ENCODE peak calls at places on chromosome 22, in five cellular contexts. D, L, T, O and Z are unnamed samples. For H3K9me3, the result is how much of the 10 kb centered on the place peaks cover.

GRCh38 chr22:26466196-26466595 is 17.4 kb downstream of the HPS4 start:
- DNase-seq in L (no peak), D (no peak), O (no peak), T (no peak), Z (no peak)

GRCh38 chr22:44406581-44407403 is 91.2 kb downstream of the RTL6 start:
- DNase-seq in D (no peak), O (peak), L (peak), T (peak), Z (no peak)

GRCh38 chr22:49825944-49826602 is 1.6 kb downstream of the BRD1 start:
- DNase-seq in L (peak), T (peak), O (no peak), D (peak), Z (no peak)

GRCh38 chr22:37012262-37012904 is 6.9 kb downstream of the TST start:
- DNase-seq in O (no peak), L (no peak), D (peak), T (no peak), Z (no peak)

GRCh38 chr22:27681037-27681436 is 120.5 kb downstream of the MN1 start:
- DNase-seq in T (no peak), D (no peak), L (no peak), O (no peak), Z (no peak)

GRCh38 chr22:40332319-40332781 is 13.9 kb upstream of the ADSL start:
- DNase-seq in T (peak), L (peak), O (no peak), D (no peak), Z (no peak)

GRCh38 chr22:43476341-43476740 is 64.5 kb downstream of the MPPED1 start:
- DNase-seq in O (no peak), T (no peak), L (no peak), D (peak), Z (peak)

GRCh38 chr22:30113494-30113893 is 33.2 kb downstream of the HORMAD2 start:
- DNase-seq in O (no peak), L (no peak), T (no peak), D (no peak), Z (no peak)

GRCh38 chr22:22458896-22459588 is 49.5 kb downstream of the ZNF280B start:
- DNase-seq in D (no peak), T (no peak), L (no peak), O (no peak), Z (no peak)

GRCh38 chr22:49481651-49482399 is 345.8 kb downstream of the BRD1 start:
- DNase-seq in O (no peak), L (no peak), D (no peak), T (peak), Z (no peak)

GRCh38 chr22:40176921-40177737 is 596 bp upstream of the TNRC6B start:
- DNase-seq in L (peak), D (peak), O (no peak), T (peak), Z (peak)

GRCh38 chr22:30860176-30861105 is 108.1 kb downstream of the MORC2 start:
- DNase-seq in L (no peak), D (no peak), O (no peak), T (peak), Z (no peak)

GRCh38 chr22:45200862-45201511 is 37.3 kb downstream of the NUP50 start:
- DNase-seq in D (no peak), L (peak), T (no peak), O (peak), Z (no peak)

GRCh38 chr22:50269573-50270301 is 443 bp downstream of the MAPK11 start:
- DNase-seq in D (no peak), L (peak), T (peak), O (no peak), Z (peak)

GRCh38 chr22:49772692-49773091 is 55.0 kb downstream of the BRD1 start:
- DNase-seq in T (no peak), L (no peak), D (no peak), O (no peak), Z (no peak)

GRCh38 chr22:49571326-49571725 is 256.3 kb downstream of the BRD1 start:
- DNase-seq in L (no peak), T (no peak), O (peak), D (peak), Z (no peak)

GRCh38 chr22:24601217-24602104 is 1.5 kb upstream of the GGT1 start:
- DNase-seq in D (peak), O (no peak), T (no peak), L (no peak), Z (no peak)

GRCh38 chr22:45783021-45783420 is 111.4 kb downstream of the ATXN10 start:
- DNase-seq in L (no peak), D (no peak), O (no peak), T (no peak), Z (no peak)

GRCh38 chr22:27502327-27502726 is 299.2 kb downstream of the MN1 start:
- DNase-seq in T (no peak), O (no peak), D (no peak), L (no peak), Z (no peak)

GRCh38 chr22:44396021-44396726 is 83.4 kb upstream of the SHISAL1 start:
- DNase-seq in L (no peak), T (no peak), D (no peak), O (no peak), Z (no peak)

GRCh38 chr22:32317524-32317923 is 40.1 kb upstream of the RFPL3 start:
- DNase-seq in D (no peak), L (no peak), T (no peak), O (no peak), Z (no peak)

GRCh38 chr22:24423519-24424000 is 3.8 kb upstream of the ADORA2A start:
- DNase-seq in T (peak), O (peak), D (peak), L (no peak), Z (peak)

GRCh38 chr22:37295213-37295886 is 13.0 kb downstream of the CYTH4 start:
- DNase-seq in O (no peak), T (no peak), D (no peak), L (no peak), Z (no peak)

GRCh38 chr22:49736538-49736937 is 91.1 kb downstream of the BRD1 start:
- DNase-seq in T (no peak), O (no peak), L (no peak), D (no peak), Z (no peak)

GRCh38 chr22:46084943-46085830 is 65.1 kb upstream of the PPARA start:
- DNase-seq in O (peak), D (peak), L (no peak), T (no peak), Z (no peak)

GRCh38 chr22:40721266-40721665 is 42.0 kb downstream of the MCHR1 start:
- DNase-seq in L (peak), D (no peak), T (peak), O (no peak), Z (peak)

GRCh38 chr22:31940506-31940905 is 3.8 kb upstream of the YWHAH start:
- DNase-seq in L (no peak), T (no peak), D (no peak), O (no peak), Z (no peak)

GRCh38 chr22:31244044-31244942 is 32.2 kb downstream of the LIMK2 start:
- DNase-seq in O (no peak), T (peak), L (peak), D (no peak), Z (no peak)

GRCh38 chr22:46019351-46019750 is 42.4 kb upstream of the WNT7B start:
- DNase-seq in T (no peak), L (no peak), O (no peak), D (peak), Z (no peak)

GRCh38 chr22:45503816-45504702 is 1.4 kb downstream of the FBLN1 start:
- DNase-seq in L (peak), O (no peak), T (peak), D (no peak), Z (peak)

GRCh38 chr22:21978564-21979386 is 3.8 kb downstream of the TOP3B start:
- DNase-seq in T (no peak), D (no peak), L (no peak), O (peak), Z (no peak)

DNA sequence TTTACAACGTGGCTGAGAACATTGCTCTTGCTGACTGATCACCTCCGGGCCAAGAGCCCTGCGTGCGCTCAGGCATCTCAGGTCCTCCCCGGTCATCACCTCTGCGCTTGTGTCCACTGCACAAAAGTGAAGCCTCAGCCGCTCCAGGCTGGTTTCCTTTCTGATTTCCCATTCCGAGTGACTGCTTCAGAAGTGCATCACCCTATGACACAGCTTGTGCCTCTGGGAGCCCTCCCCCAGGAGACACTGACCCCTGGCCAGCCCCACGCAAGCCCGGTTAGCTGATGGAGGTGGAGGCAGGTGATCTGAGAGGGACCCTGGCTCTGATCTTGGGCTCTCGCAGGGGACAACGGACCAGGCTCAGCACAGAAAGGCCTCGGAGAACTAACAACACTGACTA is 38.3 kb upstream of the GNB1L start:
- DNase-seq in D (no peak), O (no peak), T (no peak), L (peak), Z (no peak)
- H3K27ac ChIP-seq in D (no peak), O (peak), T (no peak), L (peak), Z (no peak)

GRCh38 chr22:47419239-47419638 is 656.8 kb downstream of the TBC1D22A start:
- DNase-seq in O (no peak), L (no peak), T (no peak), D (no peak), Z (no peak)
- H3K9me3 ChIP-seq in O (under half), L (under half), T (under half), D (under half), Z (under half)

DNA sequence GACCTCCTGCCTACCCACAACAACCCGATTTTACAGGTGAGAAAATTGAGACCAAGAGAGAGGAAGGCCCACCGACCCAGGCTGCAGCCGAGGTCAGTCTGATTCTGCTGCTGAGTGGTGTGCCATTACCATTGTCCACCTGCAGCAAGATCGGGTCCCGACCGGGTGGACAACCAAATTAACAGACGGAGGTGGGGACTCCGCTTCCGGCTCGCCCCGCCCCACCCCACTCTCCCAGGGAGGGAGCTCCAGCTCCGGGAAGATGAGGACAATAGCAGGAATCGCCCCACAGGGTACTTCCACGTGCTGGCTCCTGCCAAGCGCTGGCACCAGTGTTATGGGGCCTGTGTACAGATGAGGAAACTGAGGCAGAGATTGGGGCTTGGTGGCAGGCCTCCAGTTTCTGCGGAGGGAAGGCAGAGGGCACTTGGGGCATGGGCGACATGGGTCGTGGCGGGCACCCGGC is 425 bp upstream of the KDELR3 start:
- DNase-seq in D (no peak), L (no peak), T (no peak), O (no peak), Z (no peak)
- H3K4me3 ChIP-seq in D (peak), L (peak), T (peak), O (peak), Z (no peak)

DNA sequence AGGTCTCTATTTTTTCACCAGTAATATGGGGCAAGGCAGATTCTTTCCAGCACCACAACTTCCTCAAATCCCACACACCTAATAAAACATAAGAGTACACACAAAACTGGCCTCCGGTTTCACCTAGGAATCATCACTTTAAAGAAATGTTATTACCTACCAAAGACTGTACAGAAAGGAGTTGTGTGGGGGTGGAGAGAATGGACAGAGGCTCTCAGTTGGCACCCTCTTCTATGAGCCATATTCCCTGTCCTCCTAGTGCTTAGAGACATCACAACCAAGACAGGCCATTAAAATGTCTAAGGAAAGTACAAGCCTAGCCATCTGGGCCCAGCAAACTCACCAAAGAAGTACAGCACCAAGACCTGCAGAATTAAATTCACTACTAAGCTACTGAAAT is 56.1 kb downstream of the RBFOX2 start:
- DNase-seq in D (no peak), T (no peak), L (no peak), O (no peak), Z (no peak)
- H3K27ac ChIP-seq in D (peak), T (peak), L (peak), O (peak), Z (no peak)

GRCh38 chr22:48071828-48072227 is 1309.4 kb downstream of the TBC1D22A start:
- DNase-seq in O (no peak), L (no peak), T (no peak), D (no peak), Z (peak)
- H3K9me3 ChIP-seq in O (under half), L (under half), T (under half), D (under half), Z (under half)

DNA sequence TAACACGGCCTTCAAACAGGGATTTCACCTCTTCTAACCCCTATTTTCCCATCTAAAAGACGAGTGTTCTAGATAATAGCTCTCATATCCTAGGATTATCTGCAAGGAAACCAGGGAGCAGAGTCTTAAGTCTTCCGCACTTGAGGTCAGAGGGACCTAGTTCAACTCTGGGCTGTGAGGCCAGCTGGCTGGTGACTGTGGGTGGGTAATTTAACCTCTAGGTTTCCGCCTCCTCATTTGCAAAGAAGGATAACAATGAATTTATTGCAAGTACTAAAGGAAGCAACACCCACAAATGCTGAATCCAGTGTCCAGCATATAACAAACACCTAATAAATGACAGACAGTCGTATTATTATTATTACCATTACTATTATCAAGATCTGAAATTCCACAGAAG is 70.0 kb downstream of the LARGE1 start:
- DNase-seq in T (no peak), D (no peak), L (no peak), O (no peak), Z (peak)
- H3K4me3 ChIP-seq in T (no peak), D (no peak), L (no peak), O (no peak), Z (no peak)

GRCh38 chr22:35445933-35446332 is 46.0 kb downstream of the MCM5 start:
- DNase-seq in L (no peak), O (peak), D (no peak), T (no peak), Z (no peak)
- H3K27ac ChIP-seq in L (peak), O (peak), D (no peak), T (peak), Z (no peak)

GRCh38 chr22:47124946-47125345 is 362.5 kb downstream of the TBC1D22A start:
- DNase-seq in T (no peak), D (no peak), L (no peak), O (no peak), Z (no peak)
- H3K9me3 ChIP-seq in T (under half), D (under half), L (under half), O (under half), Z (under half)

DNA sequence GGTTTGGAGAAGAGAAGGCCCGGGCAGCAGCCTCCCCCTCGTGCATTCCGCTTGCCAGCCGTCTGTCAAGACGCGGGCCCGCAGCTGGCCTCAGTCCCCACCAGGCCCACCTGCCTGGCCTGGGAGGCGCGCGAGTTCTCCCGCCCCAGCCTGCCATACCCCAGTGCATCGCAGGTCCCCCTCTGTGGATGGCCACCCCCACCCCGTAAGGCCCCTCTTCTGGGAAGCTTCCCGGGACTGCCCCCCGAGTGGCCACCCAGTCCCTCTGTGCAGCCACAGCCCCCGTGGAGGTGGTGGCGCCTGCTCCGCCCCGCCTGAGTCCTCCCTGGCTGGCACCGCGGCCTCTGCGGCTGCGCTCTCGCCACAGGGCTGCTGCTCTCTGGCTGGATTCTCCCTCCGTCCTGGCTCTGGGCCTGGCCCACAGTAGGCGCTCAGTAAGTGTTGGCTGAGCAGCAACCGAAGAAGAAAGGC is 74.0 kb upstream of the TCF20 start:
- DNase-seq in T (peak), L (no peak), O (peak), D (no peak), Z (no peak)
- H3K4me3 ChIP-seq in T (no peak), L (no peak), O (peak), D (no peak), Z (no peak)